ENCODE peak calls at places on chromosomes 5 and 9, in six cellular contexts. R is mammary epithelial cell, G is dermis microvascular lymphatic vessel endothelial cell, Q is fibroblast of gingiva, B is NCI-H1105, E is RWPE1. H is an unnamed sample.

GRCh38 chr5:154038241-154038603 is 488 bp downstream of the FAM114A2 start:
- DNase-seq in R (no peak), E (no peak), B (peak; percentile 10), G (peak; percentile 74), Q (no peak), H (no peak)

GRCh38 chr5:144013816-144014215 is 156.6 kb downstream of the YIPF5 start:
- DNase-seq in B (no peak), Q (no peak), G (no peak), E (no peak), R (no peak), H (no peak)

GRCh38 chr5:76378355-76378754 is 24.7 kb upstream of the IQGAP2 start:
- DNase-seq in B (no peak), G (no peak), E (no peak), Q (no peak), R (no peak), H (no peak)

GRCh38 chr9:83027153-83027867 is 35.6 kb downstream of the RASEF start:
- DNase-seq in B (no peak), G (no peak), R (peak; percentile 91), Q (peak; percentile 70), E (peak; percentile 96), H (no peak)

GRCh38 chr5:58239075-58239474 is 220.8 kb downstream of the PLK2 start:
- DNase-seq in E (no peak), Q (no peak), G (no peak), B (no peak), R (no peak), H (no peak)

GRCh38 chr9:87655731-87656130 is 70.2 kb upstream of the CTSL start:
- DNase-seq in R (no peak), Q (no peak), G (no peak), E (no peak), B (no peak), H (no peak)

GRCh38 chr9:93326056-93326455 is 125.4 kb upstream of the FAM120A start:
- DNase-seq in Q (no peak), E (no peak), B (no peak), G (no peak), R (no peak), H (no peak)

GRCh38 chr9:82600536-82601271 is 462.2 kb downstream of the RASEF start:
- DNase-seq in G (no peak), B (no peak), E (no peak), Q (no peak), R (no peak), H (no peak)

GRCh38 chr5:153551537-153552079 is 61.1 kb downstream of the GRIA1 start:
- DNase-seq in Q (peak; percentile 86), E (peak; percentile 97), B (no peak), G (no peak), R (peak; percentile 91), H (no peak)

GRCh38 chr5:104456122-104456521 is 893.5 kb upstream of the NUDT12 start:
- DNase-seq in E (no peak), Q (no peak), G (no peak), B (peak; percentile 21), R (no peak), H (peak; percentile 82)

GRCh38 chr5:121384359-121384758 is 467.3 kb upstream of the FTMT start:
- DNase-seq in B (no peak), G (no peak), E (no peak), Q (no peak), R (no peak), H (no peak)

GRCh38 chr5:77943851-77944250 is 167.7 kb upstream of the TBCA start:
- DNase-seq in R (no peak), B (no peak), G (no peak), Q (no peak), E (no peak), H (no peak)

GRCh38 chr5:176881021-176881749 is 18.0 kb downstream of the HK3 start:
- DNase-seq in Q (no peak), R (no peak), B (no peak), E (no peak), G (no peak), H (no peak)

GRCh38 chr5:66967826-66968262 is 228.8 kb downstream of the CD180 start:
- DNase-seq in G (no peak), R (no peak), B (no peak), E (no peak), Q (no peak), H (no peak)

GRCh38 chr5:62168882-62169281 is 137.1 kb upstream of the KIF2A start:
- DNase-seq in G (no peak), R (no peak), B (no peak), Q (no peak), E (no peak), H (no peak)

GRCh38 chr9:27489087-27489876 is 34.8 kb upstream of the IFNK start:
- DNase-seq in Q (no peak), E (no peak), R (no peak), G (no peak), B (no peak), H (no peak)

GRCh38 chr5:17182494-17182893 is 34.9 kb upstream of the BASP1 start:
- DNase-seq in E (no peak), Q (no peak), R (peak; percentile 85), G (no peak), B (no peak), H (no peak)

GRCh38 chr9:3578786-3579185 is 53.0 kb upstream of the RFX3 start:
- DNase-seq in E (peak; percentile 0), B (no peak), G (no peak), R (peak; percentile 83), Q (peak; percentile 63), H (no peak)

GRCh38 chr5:135048286-135048685 is 14.3 kb upstream of the PITX1 start:
- DNase-seq in Q (no peak), B (no peak), R (no peak), E (no peak), G (no peak), H (no peak)